ENCODE peak calls at places on chromosome 2, in seven cellular contexts. Q is psoas muscle, U is astrocyte of the spinal cord, Z is PC-3, S is lower leg skin, R is adrenal gland, T is HL-60. N is an unnamed sample.

GRCh38 chr2:30731706-30732105 is 75.5 kb downstream of the CAPN13 start:
- DNase-seq in Q (no peak), U (no peak), Z (no peak), S (peak; percentile 49), R (no peak), T (no peak), N (no peak)

GRCh38 chr2:217954469-217954868 is 48.3 kb downstream of the TNS1 start:
- DNase-seq in Q (no peak), U (no peak), Z (no peak), S (no peak), R (no peak), T (no peak), N (no peak)

GRCh38 chr2:222751821-222752719 is 80.6 kb downstream of the MOGAT1 start:
- DNase-seq in Q (no peak), U (peak; percentile 28), Z (no peak), S (peak; percentile 61), R (no peak), T (no peak), N (no peak)

GRCh38 chr2:152407204-152407721 is 72.3 kb downstream of the FMNL2 start:
- DNase-seq in Q (peak; percentile 62), U (peak; percentile 59), Z (no peak), S (peak; percentile 88), R (peak; percentile 56), T (no peak), N (no peak)

GRCh38 chr2:122980672-122981071 is 1044.4 kb upstream of the CNTNAP5 start:
- DNase-seq in Q (peak; percentile 87), U (no peak), Z (peak; percentile 57), S (no peak), R (no peak), T (peak; percentile 55), N (no peak)

GRCh38 chr2:84894758-84895520 is 10.5 kb upstream of the TMSB10 start:
- DNase-seq in Q (no peak), U (no peak), Z (no peak), S (no peak), R (no peak), T (no peak), N (no peak)

GRCh38 chr2:203750669-203751068 is 44.2 kb downstream of the CD28 start:
- DNase-seq in Q (no peak), U (no peak), Z (no peak), S (no peak), R (no peak), T (no peak), N (no peak)

GRCh38 chr2:229713371-229714079 is 830 bp downstream of the DNER start:
- DNase-seq in Q (no peak), U (peak; percentile 58), Z (peak; percentile 16), S (no peak), R (peak; percentile 63), T (no peak), N (peak; percentile 32)

GRCh38 chr2:224786848-224787247 is 70.7 kb upstream of the CCDC195 start:
- DNase-seq in Q (no peak), U (no peak), Z (no peak), S (no peak), R (no peak), T (no peak), N (no peak)

GRCh38 chr2:30675758-30676157 is 131.5 kb downstream of the CAPN13 start:
- DNase-seq in Q (no peak), U (no peak), Z (no peak), S (no peak), R (no peak), T (no peak), N (no peak)

GRCh38 chr2:158990397-158991209 is 22.2 kb downstream of the TANC1 start:
- DNase-seq in Q (no peak), U (peak; percentile 88), Z (peak; percentile 96), S (no peak), R (no peak), T (no peak), N (no peak)

GRCh38 chr2:189576361-189576760 is 4.2 kb downstream of the SLC40A1 start:
- DNase-seq in Q (peak; percentile 72), U (no peak), Z (no peak), S (no peak), R (peak; percentile 40), T (no peak), N (no peak)

GRCh38 chr2:18402888-18403287 is 157.6 kb downstream of the RDH14 start:
- DNase-seq in Q (no peak), U (no peak), Z (no peak), S (no peak), R (no peak), T (no peak), N (no peak)

GRCh38 chr2:23009545-23010149 is 375.3 kb upstream of the KLHL29 start:
- DNase-seq in Q (peak; percentile 61), U (peak; percentile 1), Z (no peak), S (no peak), R (peak; percentile 40), T (no peak), N (no peak)

GRCh38 chr2:20524412-20525040 is 77.7 kb downstream of the RHOB start:
- DNase-seq in Q (peak; percentile 84), U (no peak), Z (no peak), S (peak; percentile 93), R (peak; percentile 48), T (no peak), N (no peak)

GRCh38 chr2:171837736-171838135 is 56.3 kb downstream of the SLC25A12 start:
- DNase-seq in Q (no peak), U (no peak), Z (no peak), S (no peak), R (no peak), T (no peak), N (no peak)

GRCh38 chr2:240128608-240129144 is 7.4 kb downstream of the COPS9 start:
- DNase-seq in Q (peak; percentile 79), U (no peak), Z (no peak), S (peak; percentile 64), R (no peak), T (no peak), N (no peak)

GRCh38 chr2:179613701-179614100 is 247.7 kb downstream of the ZNF385B start:
- DNase-seq in Q (no peak), U (no peak), Z (no peak), S (no peak), R (no peak), T (no peak), N (no peak)

GRCh38 chr2:128314026-128314347 is 4.7 kb downstream of the HS6ST1 start:
- DNase-seq in Q (no peak), U (no peak), Z (no peak), S (no peak), R (no peak), T (no peak), N (no peak)

GRCh38 chr2:128314348-128315121 is 4.1 kb downstream of the HS6ST1 start:
- DNase-seq in Q (peak; percentile 51), U (no peak), Z (no peak), S (peak; percentile 84), R (peak; percentile 51), T (no peak), N (peak; percentile 25)

GRCh38 chr2:128315829-128316776 is 2.6 kb downstream of the HS6ST1 start:
- DNase-seq in Q (peak; percentile 54), U (no peak), Z (no peak), S (peak; percentile 82), R (peak; percentile 38), T (no peak), N (peak; percentile 20)

GRCh38 chr2:128316777-128317185 is 1.9 kb downstream of the HS6ST1 start:
- DNase-seq in Q (no peak), U (no peak), Z (no peak), S (no peak), R (no peak), T (no peak), N (peak; percentile 25)

GRCh38 chr2:128315122-128315828 is 3.4 kb downstream of the HS6ST1 start:
- DNase-seq in Q (peak; percentile 39), U (no peak), Z (no peak), S (peak; percentile 76), R (no peak), T (no peak), N (peak; percentile 23)
- H3K4me3 ChIP-seq in Q (peak overlapping the region; percentile 97), U (no peak overlapping the region), Z (no peak overlapping the region), S (no peak overlapping the region), R (no peak overlapping the region), T (no peak overlapping the region), N (peak overlapping the region; percentile 70)

GRCh38 chr2:126899786-126900185 is 1.1 kb downstream of the TEX51 start:
- DNase-seq in Q (no peak), U (no peak), Z (no peak), S (peak; percentile 54), R (no peak), T (no peak), N (no peak)
- H3K4me3 ChIP-seq in Q (no peak overlapping the region), U (no peak overlapping the region), Z (no peak overlapping the region), S (no peak overlapping the region), R (no peak overlapping the region), T (no peak overlapping the region), N (no peak overlapping the region)

GRCh38 chr2:69811591-69811990 is 17.9 kb upstream of the GMCL1 start:
- DNase-seq in Q (no peak), U (no peak), Z (no peak), S (no peak), R (no peak), T (no peak), N (no peak)

GRCh38 chr2:69817739-69818494 is 11.5 kb upstream of the GMCL1 start:
- DNase-seq in Q (no peak), U (no peak), Z (no peak), S (no peak), R (no peak), T (no peak), N (no peak)

GRCh38 chr2:69811018-69811417 is 18.4 kb upstream of the GMCL1 start:
- DNase-seq in Q (no peak), U (no peak), Z (no peak), S (no peak), R (no peak), T (no peak), N (no peak)

GRCh38 chr2:69816923-69817542 is 12.4 kb upstream of the GMCL1 start:
- DNase-seq in Q (no peak), U (peak; percentile 91), Z (peak; percentile 97), S (peak; percentile 92), R (peak; percentile 79), T (peak; percentile 44), N (peak; percentile 81)

DNA sequence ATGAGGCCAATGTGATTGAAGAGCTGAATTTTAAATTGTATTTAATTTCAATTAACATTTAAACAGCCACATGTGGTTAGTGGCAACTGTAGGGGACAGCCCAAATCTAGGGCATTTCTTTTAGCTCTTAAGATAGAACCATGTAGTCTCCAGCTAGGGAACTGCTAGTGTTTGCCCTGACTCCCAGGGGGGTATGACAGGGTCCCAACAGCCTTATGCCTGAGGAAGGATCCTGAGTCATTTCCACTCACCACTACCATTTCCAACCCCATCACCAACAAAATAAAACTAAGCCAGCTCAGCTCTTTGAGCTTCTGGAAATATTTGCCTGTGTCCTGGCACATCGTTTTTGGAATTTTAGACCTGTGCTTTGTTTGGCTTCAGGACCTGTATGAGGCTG is 13.7 kb upstream of the GMCL1 start:
- DNase-seq in Q (no peak), U (peak; percentile 36), Z (peak; percentile 24), S (no peak), R (no peak), T (no peak), N (no peak)
- H3K4me3 ChIP-seq in Q (no peak overlapping the region), U (no peak overlapping the region), Z (no peak overlapping the region), S (no peak overlapping the region), R (no peak overlapping the region), T (no peak overlapping the region), N (no peak overlapping the region)

GRCh38 chr2:135960150-135960549 is 25.3 kb downstream of the DARS1 start:
- DNase-seq in Q (no peak), U (no peak), Z (no peak), S (no peak), R (no peak), T (no peak), N (no peak)
- H3K4me3 ChIP-seq in Q (no peak overlapping the region), U (no peak overlapping the region), Z (no peak overlapping the region), S (no peak overlapping the region), R (no peak overlapping the region), T (no peak overlapping the region), N (no peak overlapping the region)

GRCh38 chr2:96142217-96143113 is 2.8 kb downstream of the DUSP2 start:
- DNase-seq in Q (peak; percentile 47), U (no peak), Z (no peak), S (no peak), R (no peak), T (no peak), N (no peak)
- H3K4me3 ChIP-seq in Q (no peak overlapping the region), U (no peak overlapping the region), Z (no peak overlapping the region), S (no peak overlapping the region), R (no peak overlapping the region), T (no peak overlapping the region), N (peak overlapping the region; percentile 68)